ENCODE peak calls at places on chromosome 11, in six cellular contexts. V is dorsolateral prefrontal cortex, H is AG09319, Z is AG09309, O is IMR-90, C is neural progenitor cell. Q is an unnamed sample.

GRCh38 chr11:37511425-37511933 is 913.4 kb upstream of the RAG2 start:
- DNase-seq in V (no peak), H (no peak), Z (no peak), O (peak), C (no peak), Q (no peak)

GRCh38 chr11:130051077-130051476 is 18.6 kb upstream of the APLP2 start:
- DNase-seq in V (no peak), H (no peak), Z (no peak), O (peak), C (no peak), Q (no peak)

GRCh38 chr11:11148104-11148509 is 204.9 kb downstream of the CSNK2A3 start:
- DNase-seq in V (no peak), H (peak), Z (peak), O (peak), C (peak), Q (peak)

GRCh38 chr11:133928628-133929059 is 28.1 kb downstream of the IGSF9B start:
- DNase-seq in V (no peak), H (no peak), Z (no peak), O (no peak), C (no peak), Q (no peak)

GRCh38 chr11:77821349-77821851 is 456 bp downstream of the AAMDC start:
- DNase-seq in V (no peak), H (no peak), Z (no peak), O (peak), C (no peak), Q (peak)

GRCh38 chr11:134741453-134742227 is 329.6 kb upstream of the B3GAT1 start:
- DNase-seq in V (no peak), H (no peak), Z (no peak), O (peak), C (no peak), Q (no peak)

GRCh38 chr11:126816655-126817054 is 183.9 kb downstream of the KIRREL3 start:
- DNase-seq in V (no peak), H (no peak), Z (no peak), O (no peak), C (peak), Q (no peak)

GRCh38 chr11:114132427-114132826 is 72.9 kb downstream of the ZBTB16 start:
- DNase-seq in V (no peak), H (no peak), Z (peak), O (no peak), C (no peak), Q (no peak)

GRCh38 chr11:34425863-34426262 is 12.9 kb upstream of the CAT start:
- DNase-seq in V (no peak), H (no peak), Z (peak), O (no peak), C (no peak), Q (no peak)

GRCh38 chr11:77126861-77127673 is 979 bp upstream of the MYO7A start:
- DNase-seq in V (no peak), H (no peak), Z (no peak), O (peak), C (peak), Q (peak)

GRCh38 chr11:70531281-70532065 is 133.1 kb downstream of the CTTN start:
- DNase-seq in V (peak), H (no peak), Z (no peak), O (no peak), C (no peak), Q (no peak)

GRCh38 chr11:3111919-3112690 is 53.0 kb downstream of the OSBPL5 start:
- DNase-seq in V (no peak), H (peak), Z (peak), O (peak), C (no peak), Q (no peak)

GRCh38 chr11:133995066-133995465 is 38.3 kb upstream of the IGSF9B start:
- DNase-seq in V (no peak), H (no peak), Z (no peak), O (no peak), C (no peak), Q (no peak)

GRCh38 chr11:58615556-58615955 is 6.9 kb upstream of the CNTF start:
- DNase-seq in V (no peak), H (no peak), Z (no peak), O (no peak), C (no peak), Q (no peak)

GRCh38 chr11:28228196-28228595 is 120.0 kb downstream of the METTL15 start:
- DNase-seq in V (no peak), H (no peak), Z (no peak), O (peak), C (no peak), Q (no peak)

GRCh38 chr11:2886191-2886894 is 768 bp upstream of the CDKN1C start:
- DNase-seq in V (no peak), H (no peak), Z (no peak), O (no peak), C (peak), Q (peak)

GRCh38 chr11:46015941-46016340 is 93.5 kb downstream of the LARGE2 start:
- DNase-seq in V (no peak), H (no peak), Z (no peak), O (peak), C (no peak), Q (no peak)

GRCh38 chr11:123559418-123559817 is 95.0 kb downstream of the SCN3B start:
- DNase-seq in V (no peak), H (no peak), Z (no peak), O (peak), C (peak), Q (no peak)

GRCh38 chr11:108551653-108552462 is 41.7 kb downstream of the EXPH5 start:
- DNase-seq in V (no peak), H (no peak), Z (no peak), O (peak), C (peak), Q (peak)

GRCh38 chr11:893008-893654 is 17.5 kb downstream of the CHID1 start:
- DNase-seq in V (no peak), H (no peak), Z (no peak), O (no peak), C (no peak), Q (no peak)

GRCh38 chr11:889686-890475 is 20.7 kb downstream of the CHID1 start:
- DNase-seq in V (no peak), H (no peak), Z (no peak), O (no peak), C (peak), Q (no peak)

GRCh38 chr11:894575-895201 is 15.9 kb downstream of the CHID1 start:
- DNase-seq in V (no peak), H (no peak), Z (no peak), O (no peak), C (peak), Q (no peak)

GRCh38 chr11:890794-891600 is 19.6 kb downstream of the CHID1 start:
- DNase-seq in V (no peak), H (no peak), Z (no peak), O (no peak), C (peak), Q (no peak)

GRCh38 chr11:892106-892505 is 18.5 kb downstream of the CHID1 start:
- DNase-seq in V (no peak), H (no peak), Z (no peak), O (no peak), C (peak), Q (no peak)
- TF ChIP-seq CTCF in V (no peak), H (no peak), Z (no peak), O (no peak), C (peak), Q (no peak)

GRCh38 chr11:95545116-95545875 is 244.3 kb downstream of the FAM76B start:
- DNase-seq in V (no peak), H (no peak), Z (no peak), O (no peak), C (no peak), Q (no peak)
- TF ChIP-seq CTCF in V (no peak), H (no peak), Z (no peak), O (peak), C (no peak), Q (no peak)

GRCh38 chr11:22472306-22472705 is 134.1 kb downstream of the SLC17A6 start:
- DNase-seq in V (no peak), H (no peak), Z (no peak), O (peak), C (peak), Q (no peak)
- TF ChIP-seq CTCF in V (no peak), H (peak), Z (peak), O (peak), C (peak), Q (no peak)

DNA sequence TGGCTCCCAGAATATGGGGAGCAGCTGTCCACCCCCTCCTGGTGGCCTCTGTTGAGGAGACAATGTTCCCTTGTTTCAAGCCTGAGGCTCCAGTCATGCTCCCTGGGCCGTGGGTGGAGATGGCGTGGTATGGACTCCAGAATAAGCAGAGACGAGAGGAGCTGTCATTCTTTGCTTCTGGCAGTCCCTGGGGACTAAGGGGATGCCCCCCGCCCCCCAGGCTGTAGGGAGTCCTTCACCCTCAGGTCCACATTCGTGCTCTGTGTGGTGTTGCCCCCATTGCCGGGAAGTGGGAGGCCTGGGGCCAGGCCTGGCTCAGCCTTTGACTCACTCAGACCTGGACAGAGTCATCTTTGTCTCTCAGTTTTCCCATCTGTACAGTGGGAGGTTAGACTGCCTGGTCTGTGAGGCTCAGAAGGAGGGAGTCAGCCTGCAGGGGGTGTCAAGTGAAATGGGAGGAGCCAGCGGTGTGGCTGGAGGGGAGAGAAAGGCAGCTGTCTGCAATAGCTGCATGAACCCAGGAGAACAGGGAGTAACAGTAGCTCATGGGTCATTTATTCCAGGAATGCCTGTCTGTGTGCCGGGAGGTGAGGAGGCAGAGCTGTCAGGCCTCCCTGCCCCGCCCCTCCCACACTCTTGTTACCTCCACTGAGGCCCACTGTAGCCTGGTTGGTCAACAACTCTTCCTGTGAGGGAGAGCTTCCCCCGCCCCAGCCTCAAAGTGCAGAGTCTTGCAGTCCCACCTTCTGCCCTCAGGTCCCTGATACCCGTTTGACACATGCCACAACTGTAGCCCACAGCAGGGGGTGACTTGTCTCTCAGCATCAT is 6.3 kb downstream of the ARHGEF17 start:
- DNase-seq in V (peak), H (no peak), Z (no peak), O (peak), C (peak), Q (peak)
- TF ChIP-seq CTCF in V (no peak), H (no peak), Z (peak), O (no peak), C (no peak), Q (no peak)

GRCh38 chr11:117942255-117942654 is 13.1 kb upstream of the TMPRSS13 start:
- DNase-seq in V (no peak), H (no peak), Z (no peak), O (no peak), C (no peak), Q (no peak)

GRCh38 chr11:117946842-117947526 is 17.8 kb upstream of the TMPRSS13 start:
- DNase-seq in V (peak), H (peak), Z (peak), O (peak), C (peak), Q (peak)

GRCh38 chr11:117945047-117945820 is 16.0 kb upstream of the TMPRSS13 start:
- DNase-seq in V (no peak), H (no peak), Z (no peak), O (no peak), C (peak), Q (no peak)

GRCh38 chr11:117946196-117946841 is 17.1 kb upstream of the TMPRSS13 start:
- DNase-seq in V (no peak), H (no peak), Z (no peak), O (no peak), C (no peak), Q (no peak)

DNA sequence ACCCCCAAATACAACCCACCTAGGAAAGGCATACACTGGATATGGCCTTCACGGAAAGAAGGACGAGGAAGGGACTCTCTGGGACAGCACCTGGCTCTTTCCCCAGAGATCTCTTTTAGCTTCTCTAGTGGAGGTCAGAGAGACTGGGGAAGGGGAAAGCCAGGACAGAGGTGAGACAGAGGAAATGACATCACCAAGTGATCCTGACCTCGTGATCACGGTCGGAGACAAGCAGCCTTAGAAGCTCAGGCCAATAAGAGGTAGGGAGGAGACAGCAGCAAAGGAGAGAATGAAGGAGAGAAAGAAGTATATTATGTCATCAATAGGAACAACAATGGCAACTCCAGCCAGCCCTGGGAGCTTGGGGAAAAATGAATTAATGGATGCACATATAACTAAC is 15.4 kb upstream of the TMPRSS13 start:
- DNase-seq in V (no peak), H (no peak), Z (no peak), O (no peak), C (no peak), Q (no peak)
- TF ChIP-seq CTCF in V (no peak), H (no peak), Z (no peak), O (no peak), C (no peak), Q (no peak)

GRCh38 chr11:75270896-75271415 is 30.4 kb downstream of the TPBGL start:
- DNase-seq in V (peak), H (no peak), Z (no peak), O (peak), C (peak), Q (no peak)
- TF ChIP-seq CTCF in V (peak), H (peak), Z (peak), O (peak), C (peak), Q (peak)

DNA sequence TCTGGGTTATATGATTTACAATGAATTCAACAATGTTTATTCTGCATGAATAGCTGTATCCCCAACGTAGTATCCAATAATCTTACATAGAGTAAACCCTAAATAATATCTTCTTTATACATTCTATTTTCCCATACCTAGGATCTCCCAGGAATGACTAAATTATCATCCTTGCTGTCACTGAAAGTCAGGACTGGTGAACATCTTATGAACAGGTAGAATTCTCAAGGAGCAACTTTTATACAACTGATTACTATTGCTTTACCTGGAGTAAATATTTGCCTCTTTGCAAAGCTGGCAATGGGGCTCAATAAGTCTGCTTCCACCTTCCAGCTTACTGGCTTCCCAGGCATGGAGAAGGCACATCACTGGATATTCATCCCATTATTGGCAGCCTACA is at the start of gene OR51B6:
- DNase-seq in V (no peak), H (no peak), Z (no peak), O (no peak), C (no peak), Q (no peak)
- TF ChIP-seq CTCF in V (no peak), H (no peak), Z (no peak), O (no peak), C (no peak), Q (no peak)

GRCh38 chr11:111097191-111097590 is 148.3 kb upstream of the POU2AF2 start:
- DNase-seq in V (no peak), H (no peak), Z (no peak), O (peak), C (peak), Q (no peak)

GRCh38 chr11:111095327-111095726 is 150.2 kb upstream of the POU2AF2 start:
- DNase-seq in V (no peak), H (no peak), Z (no peak), O (no peak), C (no peak), Q (no peak)

GRCh38 chr11:111093061-111093460 is 152.5 kb upstream of the POU2AF2 start:
- DNase-seq in V (no peak), H (no peak), Z (no peak), O (no peak), C (no peak), Q (no peak)

GRCh38 chr11:111101836-111102235 is 143.7 kb upstream of the POU2AF2 start:
- DNase-seq in V (no peak), H (no peak), Z (no peak), O (no peak), C (no peak), Q (no peak)

GRCh38 chr11:111098091-111098490 is 147.4 kb upstream of the POU2AF2 start:
- DNase-seq in V (no peak), H (no peak), Z (no peak), O (no peak), C (no peak), Q (no peak)
- TF ChIP-seq CTCF in V (no peak), H (no peak), Z (no peak), O (no peak), C (no peak), Q (no peak)